ENCODE peak calls at places on chromosomes 6 and 20, in six cellular contexts. One of them, this sample, is unnamed.
A peak's percentile ranks its signal among the peaks of the same experiment; 100 is the strongest.

GRCh38 chr20:10076126-10077080 is 41.6 kb downstream of the ANKEF1 start:
- DNase-seq in HT-29: peak; percentile 7
- DNase-seq in cardiac septum: no peak
- DNase-seq in left cardiac atrium: no peak
- DNase-seq in cardiac fibroblast: peak; percentile 38
- DNase-seq in kidney: no peak
- DNase-seq in this sample: no peak

GRCh38 chr20:13141541-13141940 is 79.5 kb upstream of the ISM1 start:
- DNase-seq in HT-29: no peak
- DNase-seq in cardiac septum: no peak
- DNase-seq in left cardiac atrium: no peak
- DNase-seq in cardiac fibroblast: no peak
- DNase-seq in kidney: no peak
- DNase-seq in this sample: no peak

GRCh38 chr6:162706236-162706635 is 21.3 kb downstream of the PRKN start:
- DNase-seq in HT-29: no peak
- DNase-seq in cardiac septum: peak; percentile 85
- DNase-seq in left cardiac atrium: peak; percentile 79
- DNase-seq in cardiac fibroblast: peak; percentile 59
- DNase-seq in kidney: peak; percentile 78
- DNase-seq in this sample: peak; percentile 44

GRCh38 chr6:157610451-157610999 is 212.5 kb upstream of the SNX9 start:
- DNase-seq in HT-29: no peak
- DNase-seq in cardiac septum: no peak
- DNase-seq in left cardiac atrium: no peak
- DNase-seq in cardiac fibroblast: no peak
- DNase-seq in kidney: no peak
- DNase-seq in this sample: no peak

GRCh38 chr20:25011261-25011660 is 18.7 kb upstream of the APMAP start:
- DNase-seq in HT-29: no peak
- DNase-seq in cardiac septum: peak; percentile 44
- DNase-seq in left cardiac atrium: no peak
- DNase-seq in cardiac fibroblast: no peak
- DNase-seq in kidney: no peak
- DNase-seq in this sample: no peak

GRCh38 chr6:44059359-44060342 is 67.6 kb downstream of the MRPL14 start:
- DNase-seq in HT-29: no peak
- DNase-seq in cardiac septum: no peak
- DNase-seq in left cardiac atrium: peak; percentile 77
- DNase-seq in cardiac fibroblast: peak; percentile 95
- DNase-seq in kidney: no peak
- DNase-seq in this sample: no peak

GRCh38 chr6:43774776-43775583 is 5.0 kb downstream of the VEGFA start:
- DNase-seq in HT-29: peak; percentile 87
- DNase-seq in cardiac septum: peak; percentile 90
- DNase-seq in left cardiac atrium: peak; percentile 81
- DNase-seq in cardiac fibroblast: peak; percentile 74
- DNase-seq in kidney: peak; percentile 84
- DNase-seq in this sample: peak; percentile 88

GRCh38 chr20:62788607-62789006 is 7.7 kb upstream of the MRGBP start:
- DNase-seq in HT-29: no peak
- DNase-seq in cardiac septum: no peak
- DNase-seq in left cardiac atrium: no peak
- DNase-seq in cardiac fibroblast: no peak
- DNase-seq in kidney: no peak
- DNase-seq in this sample: no peak

GRCh38 chr20:1998193-1998520 is 4.3 kb upstream of the PDYN start:
- DNase-seq in HT-29: no peak
- DNase-seq in cardiac septum: no peak
- DNase-seq in left cardiac atrium: no peak
- DNase-seq in cardiac fibroblast: no peak
- DNase-seq in kidney: no peak
- DNase-seq in this sample: no peak

This sample was measured in psoas muscle.